ENCODE peak calls at places on chromosomes 11 and 22, in eight cellular contexts. D is glutamatergic neuron; N is SHP77; W is tibial artery; Z is stimulated activated CD4-positive, alpha-beta T cell treated with anti-CD3 and anti-CD28 coated beads, Interleukin-4, amount 100 ng/mL, for 4 hours; M is effector CD8-positive, alpha-beta T cell; V is stimulated activated CD8-positive, alpha-beta memory T cell treated with anti-CD3 and anti-CD28 coated beads, Interleukin-15, amount 100 ng/mL, for 4 hours; J is C1 segment of cervical spinal cord. H is an unnamed sample.
A peak's percentile ranks its signal among the peaks of the same experiment; 100 is the strongest.

GRCh38 chr11:72769680-72770079 is 17.5 kb upstream of the ARAP1 start:
- DNase-seq in Z (no peak), V (no peak), N (no peak), J (no peak), M (no peak), D (no peak), W (no peak), H (no peak)

GRCh38 chr11:62067741-62068140 is 56.1 kb upstream of the INCENP start:
- DNase-seq in Z (no peak), V (no peak), M (no peak), D (no peak), N (no peak), W (no peak), J (no peak), H (no peak)

GRCh38 chr11:119339581-119340334 is 925 bp downstream of the C1QTNF5 start:
- DNase-seq in N (no peak), M (no peak), J (peak; percentile 82), Z (peak; percentile 44), D (peak; percentile 89), W (peak; percentile 61), V (no peak), H (no peak)

GRCh38 chr11:134074766-134075165 is 5.9 kb downstream of the JAM3 start:
- DNase-seq in V (no peak), M (no peak), N (no peak), D (no peak), W (no peak), J (no peak), Z (no peak), H (no peak)

GRCh38 chr22:46451741-46452140 is 85.7 kb downstream of the CELSR1 start:
- DNase-seq in Z (no peak), N (no peak), D (no peak), M (no peak), W (no peak), J (no peak), V (no peak), H (no peak)

GRCh38 chr11:83127309-83127636 is 29.7 kb upstream of the PCF11 start:
- DNase-seq in Z (no peak), M (no peak), V (no peak), W (no peak), N (no peak), J (no peak), D (no peak), H (no peak)

GRCh38 chr11:27459191-27459590 is 13.4 kb downstream of the LGR4 start:
- DNase-seq in N (no peak), W (no peak), D (no peak), J (no peak), M (no peak), Z (no peak), V (no peak), H (no peak)

GRCh38 chr11:99418927-99419707 is 398.4 kb downstream of the CNTN5 start:
- DNase-seq in Z (no peak), W (no peak), M (no peak), V (no peak), D (no peak), J (no peak), N (no peak), H (no peak)

GRCh38 chr11:76799061-76799804 is 16.1 kb downstream of the TSKU start:
- DNase-seq in M (peak; percentile 64), V (peak; percentile 38), J (peak; percentile 84), W (peak; percentile 85), N (peak; percentile 56), Z (peak; percentile 72), D (peak; percentile 90), H (peak; percentile 70)

GRCh38 chr11:57269580-57270021 is 32.6 kb upstream of the APLNR start:
- DNase-seq in Z (no peak), J (no peak), N (no peak), W (no peak), M (no peak), D (no peak), V (no peak), H (no peak)

GRCh38 chr22:30876925-30877553 is 91.5 kb downstream of the MORC2 start:
- DNase-seq in D (no peak), V (no peak), Z (no peak), W (peak; percentile 19), N (no peak), M (no peak), J (peak; percentile 20), H (no peak)

GRCh38 chr11:75383246-75383645 is 16.1 kb upstream of the RPS3 start:
- DNase-seq in Z (no peak), W (no peak), N (peak; percentile 27), D (no peak), J (no peak), V (no peak), M (peak; percentile 7), H (peak; percentile 41)

GRCh38 chr11:2885017-2885675 is 429 bp downstream of the CDKN1C start:
- DNase-seq in M (no peak), D (peak; percentile 69), W (no peak), J (peak; percentile 75), N (no peak), Z (no peak), V (no peak), H (peak; percentile 55)